ENCODE peak calls at places on chromosomes 3 and 15, in four cellular contexts. G, O, C and F are unnamed samples.

GRCh38 chr3:26058774-26059455 is 269.0 kb downstream of the OXSM start:
- DNase-seq in O (no peak), G (no peak), C (no peak), F (no peak)

GRCh38 chr15:35043380-35044095 is 41.6 kb downstream of the NANOGP8 start:
- DNase-seq in G (no peak), C (no peak), O (no peak), F (no peak)

GRCh38 chr3:25493246-25493645 is 65.2 kb downstream of the RARB start:
- DNase-seq in G (no peak), O (no peak), C (no peak), F (no peak)

GRCh38 chr3:9074079-9074478 is 110.8 kb upstream of the RAD18 start:
- DNase-seq in O (no peak), C (no peak), G (no peak), F (no peak)

GRCh38 chr15:92023971-92024370 is 170.5 kb downstream of the SLCO3A1 start:
- DNase-seq in G (no peak), O (no peak), C (no peak), F (no peak)

GRCh38 chr3:41320953-41321641 is 121.8 kb downstream of the CTNNB1 start:
- DNase-seq in O (no peak), C (no peak), G (no peak), F (no peak)

GRCh38 chr15:41774873-41775417 is 661 bp downstream of the MAPKBP1 start:
- DNase-seq in O (no peak), G (peak; percentile 22), C (no peak), F (no peak)

GRCh38 chr3:147799601-147800000 is 390.4 kb downstream of the ZIC1 start:
- DNase-seq in C (no peak), O (no peak), G (no peak), F (no peak)

GRCh38 chr15:38196116-38196515 is 56.5 kb upstream of the SPRED1 start:
- DNase-seq in C (no peak), G (no peak), O (no peak), F (no peak)

GRCh38 chr3:101204246-101204645 is 116.1 kb downstream of the IMPG2 start:
- DNase-seq in O (no peak), C (no peak), G (no peak), F (no peak)

GRCh38 chr3:170751083-170751893 is 118.7 kb downstream of the RPL22L1 start:
- DNase-seq in G (peak; percentile 57), C (no peak), O (no peak), F (no peak)

GRCh38 chr3:58237940-58238681 is 519 bp downstream of the ABHD6 start:
- DNase-seq in G (peak; percentile 35), C (peak; percentile 59), O (peak; percentile 4), F (peak; percentile 44)

GRCh38 chr15:32919749-32920414 is 202.1 kb downstream of the GREM1 start:
- DNase-seq in G (no peak), C (no peak), O (no peak), F (no peak)

GRCh38 chr3:128590948-128591347 is 59.7 kb downstream of the RPN1 start:
- DNase-seq in O (no peak), G (no peak), C (no peak), F (peak; percentile 31)

GRCh38 chr3:138946554-138947302 is at the start of the genes FOXL2 and FOXL2NB:
- DNase-seq in O (no peak), C (no peak), G (peak; percentile 36), F (peak; percentile 95)

GRCh38 chr3:43192028-43192427 is 86.1 kb upstream of the POMGNT2 start:
- DNase-seq in C (no peak), O (no peak), G (no peak), F (no peak)

GRCh38 chr15:47588968-47589367 is 128.3 kb upstream of the SEMA6D start:
- DNase-seq in C (no peak), O (no peak), G (no peak), F (no peak)

GRCh38 chr3:36792342-36792741 is 28.0 kb upstream of the DCLK3 start:
- DNase-seq in O (no peak), G (no peak), C (peak; percentile 12), F (peak; percentile 61)

GRCh38 chr15:101091080-101092017 is 160.5 kb downstream of the CHSY1 start:
- DNase-seq in C (no peak), G (peak; percentile 27), O (no peak), F (no peak)

GRCh38 chr3:131356006-131356405 is 25.6 kb upstream of the NUDT16 start:
- DNase-seq in G (no peak), C (no peak), O (no peak), F (no peak)

GRCh38 chr15:29093065-29093435 is 176.6 kb downstream of the NSMCE3 start:
- DNase-seq in O (no peak), G (no peak), C (no peak), F (no peak)

GRCh38 chr3:110528305-110529121 is 543.1 kb upstream of the NECTIN3 start:
- DNase-seq in O (no peak), C (no peak), G (no peak), F (peak; percentile 65)

GRCh38 chr3:174035317-174035886 is 637.9 kb downstream of the NLGN1 start:
- DNase-seq in C (no peak), O (no peak), G (no peak), F (peak; percentile 8)

GRCh38 chr15:41968738-41969137 is 3.6 kb downstream of the EHD4 start:
- DNase-seq in C (no peak), G (no peak), O (no peak), F (no peak)

GRCh38 chr15:58453931-58454793 is 22.4 kb downstream of the LIPC start:
- DNase-seq in G (no peak), C (peak; percentile 70), O (no peak), F (peak; percentile 25)

GRCh38 chr3:183822631-183823030 is 2.7 kb downstream of the MAP6D1 start:
- DNase-seq in O (no peak), G (no peak), C (no peak), F (no peak)

GRCh38 chr3:62621171-62621570 is 247.8 kb upstream of the FEZF2 start:
- DNase-seq in O (no peak), C (no peak), G (no peak), F (no peak)

GRCh38 chr15:63448261-63448660 is 56.1 kb upstream of the USP3 start:
- DNase-seq in C (no peak), O (no peak), G (no peak), F (no peak)

GRCh38 chr3:105414841-105415240 is 48.1 kb downstream of the ALCAM start:
- DNase-seq in C (no peak), G (no peak), O (no peak), F (no peak)

GRCh38 chr3:101913173-101913572 is 63.9 kb downstream of the NFKBIZ start:
- DNase-seq in C (no peak), G (no peak), O (no peak), F (no peak)

GRCh38 chr3:43537206-43537605 is 84.6 kb downstream of the ANO10 start:
- DNase-seq in C (no peak), O (no peak), G (no peak), F (no peak)

GRCh38 chr3:40398346-40398745 is 11.4 kb downstream of the ENTPD3 start:
- DNase-seq in O (no peak), C (no peak), G (peak; percentile 35), F (no peak)

GRCh38 chr3:134651347-134652041 is 672 bp upstream of the KY start:
- DNase-seq in O (no peak), C (no peak), G (no peak), F (no peak)

GRCh38 chr15:28914483-28915023 is 28.8 kb downstream of the APBA2 start:
- DNase-seq in G (peak; percentile 21), C (no peak), O (no peak), F (no peak)